ENCODE peak calls at places on chromosomes 4 and X, in nine cellular contexts. One of them, this sample, is unnamed.
A peak's percentile ranks its signal among the peaks of the same experiment; 100 is the strongest.

GRCh38 chrX:9352683-9353430 is 112.0 kb upstream of the TBL1X start:
- DNase-seq in activated naive CD4-positive, alpha-beta T cell treated with anti-CD3 and anti-CD28 coated beads for 36 hours: peak; percentile 58
- DNase-seq in GOT3: peak; percentile 61
- DNase-seq in progenitor cell of endocrine pancreas: no peak
- DNase-seq in epithelial cell of proximal tubule: no peak
- DNase-seq in NCI-H510A treated with DMSO at 0.1 percent for 48 hours: no peak
- DNase-seq in stimulated activated CD8-positive, alpha-beta memory T cell treated with anti-CD3 and anti-CD28 coated beads, Interleukin-7, amount 100 ng/mL, for 4 hours: no peak
- DNase-seq in ELF-1: peak; percentile 14
- DNase-seq in mesenteric fat pad: no peak
- DNase-seq in this sample: peak; percentile 15

GRCh38 chr4:102761478-102761790 is 666 bp upstream of the MANBA start:
- DNase-seq in activated naive CD4-positive, alpha-beta T cell treated with anti-CD3 and anti-CD28 coated beads for 36 hours: peak; percentile 35
- DNase-seq in epithelial cell of proximal tubule: no peak
- DNase-seq in NCI-H510A treated with DMSO at 0.1 percent for 48 hours: no peak
- DNase-seq in stimulated activated CD8-positive, alpha-beta memory T cell treated with anti-CD3 and anti-CD28 coated beads, Interleukin-7, amount 100 ng/mL, for 4 hours: no peak
- DNase-seq in GOT3: no peak
- DNase-seq in mesenteric fat pad: no peak
- DNase-seq in ELF-1: no peak
- DNase-seq in progenitor cell of endocrine pancreas: no peak
- DNase-seq in this sample: no peak

GRCh38 chr4:139223682-139224317 is 46.8 kb upstream of the ELF2 start:
- DNase-seq in stimulated activated CD8-positive, alpha-beta memory T cell treated with anti-CD3 and anti-CD28 coated beads, Interleukin-7, amount 100 ng/mL, for 4 hours: no peak
- DNase-seq in progenitor cell of endocrine pancreas: no peak
- DNase-seq in activated naive CD4-positive, alpha-beta T cell treated with anti-CD3 and anti-CD28 coated beads for 36 hours: peak; percentile 52
- DNase-seq in mesenteric fat pad: peak; percentile 20
- DNase-seq in GOT3: no peak
- DNase-seq in ELF-1: no peak
- DNase-seq in NCI-H510A treated with DMSO at 0.1 percent for 48 hours: no peak
- DNase-seq in epithelial cell of proximal tubule: no peak
- DNase-seq in this sample: no peak

GRCh38 chrX:81259714-81260395 is 58.0 kb downstream of the SH3BGRL start:
- DNase-seq in progenitor cell of endocrine pancreas: no peak
- DNase-seq in NCI-H510A treated with DMSO at 0.1 percent for 48 hours: no peak
- DNase-seq in stimulated activated CD8-positive, alpha-beta memory T cell treated with anti-CD3 and anti-CD28 coated beads, Interleukin-7, amount 100 ng/mL, for 4 hours: no peak
- DNase-seq in ELF-1: no peak
- DNase-seq in GOT3: no peak
- DNase-seq in epithelial cell of proximal tubule: no peak
- DNase-seq in mesenteric fat pad: no peak
- DNase-seq in activated naive CD4-positive, alpha-beta T cell treated with anti-CD3 and anti-CD28 coated beads for 36 hours: no peak
- DNase-seq in this sample: no peak

GRCh38 chr4:112361181-112361791 is 64.1 kb downstream of the ALPK1 start:
- DNase-seq in stimulated activated CD8-positive, alpha-beta memory T cell treated with anti-CD3 and anti-CD28 coated beads, Interleukin-7, amount 100 ng/mL, for 4 hours: no peak
- DNase-seq in activated naive CD4-positive, alpha-beta T cell treated with anti-CD3 and anti-CD28 coated beads for 36 hours: peak; percentile 77
- DNase-seq in GOT3: no peak
- DNase-seq in NCI-H510A treated with DMSO at 0.1 percent for 48 hours: no peak
- DNase-seq in epithelial cell of proximal tubule: peak; percentile 13
- DNase-seq in mesenteric fat pad: no peak
- DNase-seq in progenitor cell of endocrine pancreas: no peak
- DNase-seq in ELF-1: peak; percentile 97
- DNase-seq in this sample: no peak

GRCh38 chrX:70175338-70175737 is 1.9 kb upstream of the DGAT2L6 start:
- DNase-seq in NCI-H510A treated with DMSO at 0.1 percent for 48 hours: no peak
- DNase-seq in ELF-1: no peak
- DNase-seq in epithelial cell of proximal tubule: no peak
- DNase-seq in stimulated activated CD8-positive, alpha-beta memory T cell treated with anti-CD3 and anti-CD28 coated beads, Interleukin-7, amount 100 ng/mL, for 4 hours: no peak
- DNase-seq in progenitor cell of endocrine pancreas: no peak
- DNase-seq in activated naive CD4-positive, alpha-beta T cell treated with anti-CD3 and anti-CD28 coated beads for 36 hours: no peak
- DNase-seq in mesenteric fat pad: no peak
- DNase-seq in GOT3: no peak
- DNase-seq in this sample: no peak

GRCh38 chrX:103503163-103503852 is 16.0 kb downstream of the RAB40A start:
- DNase-seq in mesenteric fat pad: no peak
- DNase-seq in GOT3: no peak
- DNase-seq in NCI-H510A treated with DMSO at 0.1 percent for 48 hours: no peak
- DNase-seq in ELF-1: no peak
- DNase-seq in activated naive CD4-positive, alpha-beta T cell treated with anti-CD3 and anti-CD28 coated beads for 36 hours: no peak
- DNase-seq in progenitor cell of endocrine pancreas: no peak
- DNase-seq in epithelial cell of proximal tubule: no peak
- DNase-seq in stimulated activated CD8-positive, alpha-beta memory T cell treated with anti-CD3 and anti-CD28 coated beads, Interleukin-7, amount 100 ng/mL, for 4 hours: no peak
- DNase-seq in this sample: no peak

GRCh38 chrX:71652405-71652804 is 14.9 kb upstream of the LOC101059915 start:
- DNase-seq in epithelial cell of proximal tubule: no peak
- DNase-seq in activated naive CD4-positive, alpha-beta T cell treated with anti-CD3 and anti-CD28 coated beads for 36 hours: peak; percentile 78
- DNase-seq in stimulated activated CD8-positive, alpha-beta memory T cell treated with anti-CD3 and anti-CD28 coated beads, Interleukin-7, amount 100 ng/mL, for 4 hours: peak; percentile 19
- DNase-seq in NCI-H510A treated with DMSO at 0.1 percent for 48 hours: peak; percentile 43
- DNase-seq in ELF-1: peak; percentile 73
- DNase-seq in GOT3: no peak
- DNase-seq in progenitor cell of endocrine pancreas: no peak
- DNase-seq in mesenteric fat pad: no peak
- DNase-seq in this sample: no peak

GRCh38 chr4:5721923-5722322 is 10.9 kb downstream of the EVC start:
- DNase-seq in NCI-H510A treated with DMSO at 0.1 percent for 48 hours: no peak
- DNase-seq in activated naive CD4-positive, alpha-beta T cell treated with anti-CD3 and anti-CD28 coated beads for 36 hours: no peak
- DNase-seq in ELF-1: no peak
- DNase-seq in GOT3: no peak
- DNase-seq in mesenteric fat pad: peak; percentile 9
- DNase-seq in stimulated activated CD8-positive, alpha-beta memory T cell treated with anti-CD3 and anti-CD28 coated beads, Interleukin-7, amount 100 ng/mL, for 4 hours: no peak
- DNase-seq in epithelial cell of proximal tubule: no peak
- DNase-seq in progenitor cell of endocrine pancreas: no peak
- DNase-seq in this sample: peak; percentile 15

GRCh38 chrX:150236304-150236703 is 126.8 kb upstream of the MAMLD1 start:
- DNase-seq in NCI-H510A treated with DMSO at 0.1 percent for 48 hours: no peak
- DNase-seq in GOT3: no peak
- DNase-seq in activated naive CD4-positive, alpha-beta T cell treated with anti-CD3 and anti-CD28 coated beads for 36 hours: no peak
- DNase-seq in ELF-1: no peak
- DNase-seq in progenitor cell of endocrine pancreas: no peak
- DNase-seq in epithelial cell of proximal tubule: peak; percentile 1
- DNase-seq in mesenteric fat pad: peak; percentile 45
- DNase-seq in stimulated activated CD8-positive, alpha-beta memory T cell treated with anti-CD3 and anti-CD28 coated beads, Interleukin-7, amount 100 ng/mL, for 4 hours: no peak
- DNase-seq in this sample: no peak

GRCh38 chrX:23888887-23889501 is 18.7 kb downstream of the APOO start:
- DNase-seq in stimulated activated CD8-positive, alpha-beta memory T cell treated with anti-CD3 and anti-CD28 coated beads, Interleukin-7, amount 100 ng/mL, for 4 hours: no peak
- DNase-seq in NCI-H510A treated with DMSO at 0.1 percent for 48 hours: no peak
- DNase-seq in mesenteric fat pad: no peak
- DNase-seq in progenitor cell of endocrine pancreas: no peak
- DNase-seq in GOT3: no peak
- DNase-seq in ELF-1: no peak
- DNase-seq in epithelial cell of proximal tubule: no peak
- DNase-seq in activated naive CD4-positive, alpha-beta T cell treated with anti-CD3 and anti-CD28 coated beads for 36 hours: no peak
- DNase-seq in this sample: no peak

GRCh38 chr4:111780965-111781364 is 364.3 kb upstream of the FAM241A start:
- DNase-seq in epithelial cell of proximal tubule: no peak
- DNase-seq in mesenteric fat pad: no peak
- DNase-seq in GOT3: no peak
- DNase-seq in ELF-1: no peak
- DNase-seq in stimulated activated CD8-positive, alpha-beta memory T cell treated with anti-CD3 and anti-CD28 coated beads, Interleukin-7, amount 100 ng/mL, for 4 hours: no peak
- DNase-seq in NCI-H510A treated with DMSO at 0.1 percent for 48 hours: no peak
- DNase-seq in activated naive CD4-positive, alpha-beta T cell treated with anti-CD3 and anti-CD28 coated beads for 36 hours: no peak
- DNase-seq in progenitor cell of endocrine pancreas: no peak
- DNase-seq in this sample: no peak

GRCh38 chr4:148497258-148497657 is 55.0 kb upstream of the NR3C2 start:
- DNase-seq in progenitor cell of endocrine pancreas: no peak
- DNase-seq in mesenteric fat pad: no peak
- DNase-seq in epithelial cell of proximal tubule: no peak
- DNase-seq in stimulated activated CD8-positive, alpha-beta memory T cell treated with anti-CD3 and anti-CD28 coated beads, Interleukin-7, amount 100 ng/mL, for 4 hours: no peak
- DNase-seq in ELF-1: no peak
- DNase-seq in activated naive CD4-positive, alpha-beta T cell treated with anti-CD3 and anti-CD28 coated beads for 36 hours: no peak
- DNase-seq in NCI-H510A treated with DMSO at 0.1 percent for 48 hours: no peak
- DNase-seq in GOT3: no peak
- DNase-seq in this sample: no peak

GRCh38 chr4:40843696-40844095 is 93.9 kb downstream of the NSUN7 start:
- DNase-seq in epithelial cell of proximal tubule: no peak
- DNase-seq in activated naive CD4-positive, alpha-beta T cell treated with anti-CD3 and anti-CD28 coated beads for 36 hours: peak; percentile 60
- DNase-seq in progenitor cell of endocrine pancreas: no peak
- DNase-seq in mesenteric fat pad: peak; percentile 4
- DNase-seq in stimulated activated CD8-positive, alpha-beta memory T cell treated with anti-CD3 and anti-CD28 coated beads, Interleukin-7, amount 100 ng/mL, for 4 hours: no peak
- DNase-seq in ELF-1: peak; percentile 31
- DNase-seq in GOT3: no peak
- DNase-seq in NCI-H510A treated with DMSO at 0.1 percent for 48 hours: no peak
- DNase-seq in this sample: no peak

GRCh38 chr4:110411599-110412011 is 64.3 kb upstream of the ENPEP start:
- DNase-seq in stimulated activated CD8-positive, alpha-beta memory T cell treated with anti-CD3 and anti-CD28 coated beads, Interleukin-7, amount 100 ng/mL, for 4 hours: no peak
- DNase-seq in progenitor cell of endocrine pancreas: no peak
- DNase-seq in activated naive CD4-positive, alpha-beta T cell treated with anti-CD3 and anti-CD28 coated beads for 36 hours: no peak
- DNase-seq in GOT3: no peak
- DNase-seq in epithelial cell of proximal tubule: no peak
- DNase-seq in ELF-1: peak; percentile 82
- DNase-seq in NCI-H510A treated with DMSO at 0.1 percent for 48 hours: peak; percentile 45
- DNase-seq in mesenteric fat pad: no peak
- DNase-seq in this sample: no peak

GRCh38 chr4:99816611-99817309 is at the start of gene DAPP1:
- DNase-seq in GOT3: peak; percentile 0
- DNase-seq in progenitor cell of endocrine pancreas: no peak
- DNase-seq in mesenteric fat pad: no peak
- DNase-seq in epithelial cell of proximal tubule: no peak
- DNase-seq in stimulated activated CD8-positive, alpha-beta memory T cell treated with anti-CD3 and anti-CD28 coated beads, Interleukin-7, amount 100 ng/mL, for 4 hours: peak; percentile 64
- DNase-seq in activated naive CD4-positive, alpha-beta T cell treated with anti-CD3 and anti-CD28 coated beads for 36 hours: peak; percentile 87
- DNase-seq in ELF-1: peak; percentile 42
- DNase-seq in NCI-H510A treated with DMSO at 0.1 percent for 48 hours: peak; percentile 25
- DNase-seq in this sample: peak; percentile 91

GRCh38 chrX:19912-20571 is 261.1 kb upstream of the PLCXD1 start:
- DNase-seq in epithelial cell of proximal tubule: no peak
- DNase-seq in progenitor cell of endocrine pancreas: no peak
- DNase-seq in GOT3: no peak
- DNase-seq in activated naive CD4-positive, alpha-beta T cell treated with anti-CD3 and anti-CD28 coated beads for 36 hours: peak; percentile 13
- DNase-seq in mesenteric fat pad: no peak
- DNase-seq in NCI-H510A treated with DMSO at 0.1 percent for 48 hours: no peak
- DNase-seq in stimulated activated CD8-positive, alpha-beta memory T cell treated with anti-CD3 and anti-CD28 coated beads, Interleukin-7, amount 100 ng/mL, for 4 hours: no peak
- DNase-seq in ELF-1: peak; percentile 6
- DNase-seq in this sample: no peak

GRCh38 chr4:132123870-132124623 is 1025.0 kb upstream of the PCDH10 start:
- DNase-seq in mesenteric fat pad: no peak
- DNase-seq in ELF-1: peak; percentile 7
- DNase-seq in stimulated activated CD8-positive, alpha-beta memory T cell treated with anti-CD3 and anti-CD28 coated beads, Interleukin-7, amount 100 ng/mL, for 4 hours: no peak
- DNase-seq in GOT3: no peak
- DNase-seq in activated naive CD4-positive, alpha-beta T cell treated with anti-CD3 and anti-CD28 coated beads for 36 hours: no peak
- DNase-seq in progenitor cell of endocrine pancreas: no peak
- DNase-seq in epithelial cell of proximal tubule: peak; percentile 27
- DNase-seq in NCI-H510A treated with DMSO at 0.1 percent for 48 hours: peak; percentile 42
- DNase-seq in this sample: no peak

GRCh38 chrX:50098749-50099148 is 102.1 kb downstream of the AKAP4 start:
- DNase-seq in GOT3: no peak
- DNase-seq in progenitor cell of endocrine pancreas: no peak
- DNase-seq in ELF-1: no peak
- DNase-seq in epithelial cell of proximal tubule: no peak
- DNase-seq in stimulated activated CD8-positive, alpha-beta memory T cell treated with anti-CD3 and anti-CD28 coated beads, Interleukin-7, amount 100 ng/mL, for 4 hours: no peak
- DNase-seq in NCI-H510A treated with DMSO at 0.1 percent for 48 hours: no peak
- DNase-seq in activated naive CD4-positive, alpha-beta T cell treated with anti-CD3 and anti-CD28 coated beads for 36 hours: no peak
- DNase-seq in mesenteric fat pad: no peak
- DNase-seq in this sample: no peak

GRCh38 chr4:182143822-182144620 is 99.2 kb upstream of the TENM3 start:
- DNase-seq in GOT3: no peak
- DNase-seq in NCI-H510A treated with DMSO at 0.1 percent for 48 hours: peak; percentile 34
- DNase-seq in mesenteric fat pad: no peak
- DNase-seq in stimulated activated CD8-positive, alpha-beta memory T cell treated with anti-CD3 and anti-CD28 coated beads, Interleukin-7, amount 100 ng/mL, for 4 hours: no peak
- DNase-seq in activated naive CD4-positive, alpha-beta T cell treated with anti-CD3 and anti-CD28 coated beads for 36 hours: no peak
- DNase-seq in progenitor cell of endocrine pancreas: peak; percentile 32
- DNase-seq in ELF-1: peak; percentile 86
- DNase-seq in epithelial cell of proximal tubule: no peak
- DNase-seq in this sample: no peak

GRCh38 chr4:125316391-125316780 is 1.6 kb downstream of the FAT4 start:
- DNase-seq in epithelial cell of proximal tubule: no peak
- DNase-seq in stimulated activated CD8-positive, alpha-beta memory T cell treated with anti-CD3 and anti-CD28 coated beads, Interleukin-7, amount 100 ng/mL, for 4 hours: no peak
- DNase-seq in ELF-1: peak; percentile 48
- DNase-seq in NCI-H510A treated with DMSO at 0.1 percent for 48 hours: peak; percentile 42
- DNase-seq in GOT3: no peak
- DNase-seq in mesenteric fat pad: peak; percentile 89
- DNase-seq in progenitor cell of endocrine pancreas: peak; percentile 9
- DNase-seq in activated naive CD4-positive, alpha-beta T cell treated with anti-CD3 and anti-CD28 coated beads for 36 hours: peak; percentile 4
- DNase-seq in this sample: peak; percentile 88

GRCh38 chrX:41481264-41482109 is 34.3 kb downstream of the NYX start:
- DNase-seq in activated naive CD4-positive, alpha-beta T cell treated with anti-CD3 and anti-CD28 coated beads for 36 hours: peak; percentile 12
- DNase-seq in progenitor cell of endocrine pancreas: no peak
- DNase-seq in GOT3: no peak
- DNase-seq in mesenteric fat pad: peak; percentile 53
- DNase-seq in epithelial cell of proximal tubule: no peak
- DNase-seq in stimulated activated CD8-positive, alpha-beta memory T cell treated with anti-CD3 and anti-CD28 coated beads, Interleukin-7, amount 100 ng/mL, for 4 hours: no peak
- DNase-seq in ELF-1: peak; percentile 90
- DNase-seq in NCI-H510A treated with DMSO at 0.1 percent for 48 hours: no peak
- DNase-seq in this sample: no peak

GRCh38 chr4:40587826-40588225 is 41.8 kb downstream of the RBM47 start:
- DNase-seq in activated naive CD4-positive, alpha-beta T cell treated with anti-CD3 and anti-CD28 coated beads for 36 hours: no peak
- DNase-seq in ELF-1: no peak
- DNase-seq in stimulated activated CD8-positive, alpha-beta memory T cell treated with anti-CD3 and anti-CD28 coated beads, Interleukin-7, amount 100 ng/mL, for 4 hours: no peak
- DNase-seq in NCI-H510A treated with DMSO at 0.1 percent for 48 hours: no peak
- DNase-seq in progenitor cell of endocrine pancreas: no peak
- DNase-seq in epithelial cell of proximal tubule: no peak
- DNase-seq in mesenteric fat pad: no peak
- DNase-seq in GOT3: no peak
- DNase-seq in this sample: no peak

GRCh38 chrX:2385224-2385623 is 115.6 kb downstream of the DHRSX start:
- DNase-seq in NCI-H510A treated with DMSO at 0.1 percent for 48 hours: no peak
- DNase-seq in activated naive CD4-positive, alpha-beta T cell treated with anti-CD3 and anti-CD28 coated beads for 36 hours: no peak
- DNase-seq in ELF-1: no peak
- DNase-seq in GOT3: no peak
- DNase-seq in epithelial cell of proximal tubule: no peak
- DNase-seq in progenitor cell of endocrine pancreas: no peak
- DNase-seq in stimulated activated CD8-positive, alpha-beta memory T cell treated with anti-CD3 and anti-CD28 coated beads, Interleukin-7, amount 100 ng/mL, for 4 hours: no peak
- DNase-seq in mesenteric fat pad: no peak
- DNase-seq in this sample: no peak

GRCh38 chrX:119817130-119817690 is 25.8 kb upstream of the RPL39 start:
- DNase-seq in GOT3: no peak
- DNase-seq in activated naive CD4-positive, alpha-beta T cell treated with anti-CD3 and anti-CD28 coated beads for 36 hours: no peak
- DNase-seq in stimulated activated CD8-positive, alpha-beta memory T cell treated with anti-CD3 and anti-CD28 coated beads, Interleukin-7, amount 100 ng/mL, for 4 hours: no peak
- DNase-seq in NCI-H510A treated with DMSO at 0.1 percent for 48 hours: no peak
- DNase-seq in mesenteric fat pad: no peak
- DNase-seq in progenitor cell of endocrine pancreas: no peak
- DNase-seq in ELF-1: no peak
- DNase-seq in epithelial cell of proximal tubule: no peak
- DNase-seq in this sample: no peak

GRCh38 chr4:55170462-55170861 is 45.1 kb upstream of the KDR start:
- DNase-seq in GOT3: no peak
- DNase-seq in stimulated activated CD8-positive, alpha-beta memory T cell treated with anti-CD3 and anti-CD28 coated beads, Interleukin-7, amount 100 ng/mL, for 4 hours: no peak
- DNase-seq in progenitor cell of endocrine pancreas: no peak
- DNase-seq in activated naive CD4-positive, alpha-beta T cell treated with anti-CD3 and anti-CD28 coated beads for 36 hours: no peak
- DNase-seq in mesenteric fat pad: no peak
- DNase-seq in NCI-H510A treated with DMSO at 0.1 percent for 48 hours: no peak
- DNase-seq in epithelial cell of proximal tubule: no peak
- DNase-seq in ELF-1: no peak
- DNase-seq in this sample: no peak

GRCh38 chr4:106588906-106589305 is 220.3 kb upstream of the GIMD1 start:
- DNase-seq in activated naive CD4-positive, alpha-beta T cell treated with anti-CD3 and anti-CD28 coated beads for 36 hours: no peak
- DNase-seq in stimulated activated CD8-positive, alpha-beta memory T cell treated with anti-CD3 and anti-CD28 coated beads, Interleukin-7, amount 100 ng/mL, for 4 hours: no peak
- DNase-seq in NCI-H510A treated with DMSO at 0.1 percent for 48 hours: no peak
- DNase-seq in epithelial cell of proximal tubule: no peak
- DNase-seq in GOT3: no peak
- DNase-seq in progenitor cell of endocrine pancreas: no peak
- DNase-seq in mesenteric fat pad: no peak
- DNase-seq in ELF-1: no peak
- DNase-seq in this sample: no peak

GRCh38 chr4:163556169-163556568 is 61.7 kb downstream of the TMA16 start:
- DNase-seq in epithelial cell of proximal tubule: no peak
- DNase-seq in GOT3: no peak
- DNase-seq in ELF-1: no peak
- DNase-seq in NCI-H510A treated with DMSO at 0.1 percent for 48 hours: peak; percentile 12
- DNase-seq in activated naive CD4-positive, alpha-beta T cell treated with anti-CD3 and anti-CD28 coated beads for 36 hours: no peak
- DNase-seq in progenitor cell of endocrine pancreas: no peak
- DNase-seq in stimulated activated CD8-positive, alpha-beta memory T cell treated with anti-CD3 and anti-CD28 coated beads, Interleukin-7, amount 100 ng/mL, for 4 hours: no peak
- DNase-seq in mesenteric fat pad: no peak
- DNase-seq in this sample: no peak

GRCh38 chrX:49001521-49002090 is 458 bp downstream of the GRIPAP1 start:
- DNase-seq in epithelial cell of proximal tubule: no peak
- DNase-seq in GOT3: no peak
- DNase-seq in activated naive CD4-positive, alpha-beta T cell treated with anti-CD3 and anti-CD28 coated beads for 36 hours: peak; percentile 63
- DNase-seq in mesenteric fat pad: no peak
- DNase-seq in progenitor cell of endocrine pancreas: no peak
- DNase-seq in ELF-1: no peak
- DNase-seq in NCI-H510A treated with DMSO at 0.1 percent for 48 hours: no peak
- DNase-seq in stimulated activated CD8-positive, alpha-beta memory T cell treated with anti-CD3 and anti-CD28 coated beads, Interleukin-7, amount 100 ng/mL, for 4 hours: peak; percentile 29
- DNase-seq in this sample: no peak

GRCh38 chr4:110900206-110900769 is 277.4 kb upstream of the PITX2 start:
- DNase-seq in ELF-1: no peak
- DNase-seq in epithelial cell of proximal tubule: peak; percentile 6
- DNase-seq in mesenteric fat pad: no peak
- DNase-seq in progenitor cell of endocrine pancreas: no peak
- DNase-seq in activated naive CD4-positive, alpha-beta T cell treated with anti-CD3 and anti-CD28 coated beads for 36 hours: no peak
- DNase-seq in NCI-H510A treated with DMSO at 0.1 percent for 48 hours: no peak
- DNase-seq in stimulated activated CD8-positive, alpha-beta memory T cell treated with anti-CD3 and anti-CD28 coated beads, Interleukin-7, amount 100 ng/mL, for 4 hours: no peak
- DNase-seq in GOT3: no peak
- DNase-seq in this sample: no peak

GRCh38 chr4:61210186-61210939 is 10.2 kb downstream of the ADGRL3 start:
- DNase-seq in stimulated activated CD8-positive, alpha-beta memory T cell treated with anti-CD3 and anti-CD28 coated beads, Interleukin-7, amount 100 ng/mL, for 4 hours: no peak
- DNase-seq in activated naive CD4-positive, alpha-beta T cell treated with anti-CD3 and anti-CD28 coated beads for 36 hours: no peak
- DNase-seq in mesenteric fat pad: no peak
- DNase-seq in NCI-H510A treated with DMSO at 0.1 percent for 48 hours: no peak
- DNase-seq in progenitor cell of endocrine pancreas: no peak
- DNase-seq in ELF-1: peak; percentile 6
- DNase-seq in epithelial cell of proximal tubule: no peak
- DNase-seq in GOT3: no peak
- DNase-seq in this sample: no peak